ENCODE peak calls at places on chromosomes 4 and X, in nine cellular contexts. Y is lung, E is AG04450, Q is brain microvascular endothelial cell, M is fibroblast of the aortic adventitia, A is spleen, H is HCT116, J is endodermal cell, W is SJSA1. R is an unnamed sample.

GRCh38 chr4:151192556-151193235 is 84.3 kb upstream of the PRSS48 start:
- DNase-seq in Y (no peak), E (no peak), Q (no peak), M (peak), A (no peak), H (no peak), J (no peak), W (no peak), R (peak)

GRCh38 chr4:109434007-109434792 is 585 bp downstream of the SEC24B start:
- DNase-seq in Y (peak), E (no peak), Q (no peak), M (peak), A (no peak), H (no peak), J (peak), W (peak), R (peak)

GRCh38 chr4:153788064-153788418 is 842 bp downstream of the SFRP2 start:
- DNase-seq in Y (no peak), E (no peak), Q (no peak), M (no peak), A (no peak), H (no peak), J (peak), W (no peak), R (no peak)

GRCh38 chrX:56343231-56343630 is 111.1 kb downstream of the KLF8 start:
- DNase-seq in Y (no peak), E (no peak), Q (no peak), M (no peak), A (peak), H (no peak), J (no peak), W (no peak), R (no peak)

GRCh38 chrX:25858273-25858880 is 279.8 kb upstream of the MAGEB18 start:
- DNase-seq in Y (no peak), E (no peak), Q (no peak), M (peak), A (no peak), H (no peak), J (no peak), W (no peak), R (no peak)

GRCh38 chr4:184573701-184574100 is 75.5 kb downstream of the CASP3 start:
- DNase-seq in Y (no peak), E (no peak), Q (peak), M (no peak), A (no peak), H (no peak), J (no peak), W (no peak), R (no peak)

GRCh38 chr4:2259541-2260267 is 2.2 kb downstream of the MXD4 start:
- DNase-seq in Y (no peak), E (no peak), Q (no peak), M (no peak), A (peak), H (no peak), J (peak), W (no peak), R (no peak)

GRCh38 chrX:31459361-31459760 is 387.5 kb upstream of the FTHL17 start:
- DNase-seq in Y (no peak), E (no peak), Q (no peak), M (peak), A (no peak), H (no peak), J (no peak), W (no peak), R (peak)

GRCh38 chrX:78111140-78111931 is 7.3 kb downstream of the PGK1 start:
- DNase-seq in Y (no peak), E (no peak), Q (no peak), M (no peak), A (no peak), H (no peak), J (no peak), W (no peak), R (no peak)

GRCh38 chrX:131136776-131137175 is 78.6 kb downstream of the ARHGAP36 start:
- DNase-seq in Y (no peak), E (no peak), Q (no peak), M (no peak), A (no peak), H (no peak), J (no peak), W (no peak), R (no peak)

GRCh38 chr4:163748474-163748873 is 254.0 kb downstream of the TMA16 start:
- DNase-seq in Y (no peak), E (no peak), Q (peak), M (no peak), A (no peak), H (no peak), J (no peak), W (no peak), R (no peak)

DNA sequence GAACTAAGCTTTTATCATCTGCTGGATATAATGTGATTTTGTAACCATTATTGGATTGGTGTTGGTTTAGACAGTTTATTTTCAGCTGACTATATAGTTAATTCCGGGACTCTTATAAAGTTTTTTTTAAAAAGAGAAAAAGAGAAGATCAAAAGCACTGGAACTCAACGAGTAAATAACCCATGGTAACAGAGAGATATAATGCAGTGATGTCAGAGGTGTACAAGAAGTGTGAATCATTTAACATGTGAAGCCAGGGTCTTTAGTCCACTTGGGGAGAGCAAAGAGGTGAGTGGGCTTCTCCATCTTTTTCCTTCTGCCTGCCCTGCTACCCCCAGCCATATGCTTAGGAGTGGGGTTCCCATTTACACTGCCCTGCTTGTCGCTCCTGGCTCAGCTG is 3.2 kb downstream of the TMEM165 start:
- DNase-seq in Y (no peak), E (no peak), Q (no peak), M (peak), A (no peak), H (no peak), J (no peak), W (no peak), R (peak)
- H3K4me3 ChIP-seq in Y (peak), E (peak), Q (peak), M (peak), A (peak), H (no peak), J (peak), W (no peak), R (peak)

DNA sequence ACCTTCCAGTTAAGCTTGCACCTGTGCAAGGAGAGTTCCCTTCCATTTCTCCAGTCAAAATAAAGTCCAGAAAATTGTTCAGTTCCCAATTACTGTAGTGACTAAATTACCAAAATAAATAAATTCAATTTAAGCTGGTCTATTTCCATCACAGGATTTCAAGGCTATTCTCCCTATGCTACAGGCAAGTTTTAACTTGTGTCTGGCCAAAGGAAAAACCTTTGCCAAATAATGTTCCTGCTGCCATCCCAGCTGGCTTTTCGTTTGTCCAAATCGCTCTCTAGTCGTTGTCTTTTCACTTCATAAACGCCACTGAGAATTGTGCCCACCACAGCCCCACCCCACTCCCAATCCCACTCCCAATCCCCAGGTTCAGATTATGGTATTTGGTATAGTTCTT is 2.4 kb downstream of the KCTD8 start:
- DNase-seq in Y (no peak), E (no peak), Q (no peak), M (no peak), A (no peak), H (no peak), J (no peak), W (no peak), R (no peak)
- H3K4me3 ChIP-seq in Y (no peak), E (no peak), Q (no peak), M (peak), A (no peak), H (no peak), J (peak), W (no peak), R (no peak)

GRCh38 chrX:153726286-153727107 is 1.8 kb downstream of the ABCD1 start:
- DNase-seq in Y (peak), E (no peak), Q (no peak), M (peak), A (peak), H (no peak), J (peak), W (peak), R (peak)
- H3K4me3 ChIP-seq in Y (peak), E (peak), Q (peak), M (peak), A (peak), H (peak), J (no peak), W (peak), R (peak)

GRCh38 chrX:117610806-117611205 is 505.8 kb downstream of the KLHL13 start:
- DNase-seq in Y (no peak), E (no peak), Q (no peak), M (no peak), A (no peak), H (no peak), J (no peak), W (no peak), R (no peak)
- H3K4me3 ChIP-seq in Y (no peak), E (no peak), Q (no peak), M (no peak), A (no peak), H (no peak), J (no peak), W (no peak), R (no peak)

GRCh38 chr4:54100607-54101189 is 735 bp downstream of the GSX2 start:
- DNase-seq in Y (no peak), E (no peak), Q (no peak), M (no peak), A (peak), H (no peak), J (peak), W (no peak), R (peak)

GRCh38 chr4:54101190-54102041 is 1.5 kb downstream of the GSX2 start:
- DNase-seq in Y (no peak), E (no peak), Q (no peak), M (no peak), A (no peak), H (no peak), J (peak), W (no peak), R (no peak)

GRCh38 chr4:54099959-54100606 is at the start of gene GSX2:
- DNase-seq in Y (no peak), E (no peak), Q (no peak), M (peak), A (peak), H (no peak), J (no peak), W (peak), R (peak)

GRCh38 chr4:54098375-54098774 is 1.6 kb upstream of the GSX2 start:
- DNase-seq in Y (no peak), E (no peak), Q (no peak), M (no peak), A (no peak), H (no peak), J (no peak), W (no peak), R (no peak)

DNA sequence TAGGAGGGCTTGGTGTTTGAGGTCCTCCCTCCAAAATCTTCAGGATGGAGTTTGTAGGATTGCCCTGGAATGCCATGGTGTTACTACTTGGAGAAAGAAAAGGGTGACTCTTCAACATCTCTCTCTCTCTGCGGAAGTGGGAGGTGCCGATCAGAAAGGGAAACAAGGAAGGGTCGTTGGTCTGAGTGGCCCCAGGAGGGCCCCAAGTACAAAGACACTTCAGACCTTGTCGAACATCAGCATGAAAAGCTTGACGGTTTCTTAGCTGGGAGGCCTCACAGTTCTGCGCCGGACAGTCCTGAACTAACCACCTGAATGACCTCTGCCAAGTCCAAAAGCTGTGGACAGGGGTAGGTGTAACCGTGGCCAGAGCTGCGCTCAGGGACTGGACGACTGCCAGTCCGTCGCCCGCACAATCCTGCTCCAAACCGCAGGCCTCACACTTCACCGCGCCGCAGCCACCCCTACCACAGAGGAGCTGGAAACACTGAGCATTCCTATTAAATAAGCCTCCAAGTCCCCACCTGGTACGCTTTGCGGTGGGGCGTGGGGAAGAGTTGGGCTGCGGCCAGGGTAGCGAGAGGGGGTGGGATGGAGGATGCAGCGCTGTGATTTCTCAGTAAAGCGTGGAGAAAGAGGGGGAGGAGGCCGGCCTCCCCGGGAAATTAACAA is 540 bp upstream of the GSX2 start:
- DNase-seq in Y (no peak), E (no peak), Q (no peak), M (no peak), A (no peak), H (no peak), J (peak), W (no peak), R (peak)
- H3K4me3 ChIP-seq in Y (no peak), E (peak), Q (no peak), M (peak), A (peak), H (no peak), J (peak), W (peak), R (no peak)

DNA sequence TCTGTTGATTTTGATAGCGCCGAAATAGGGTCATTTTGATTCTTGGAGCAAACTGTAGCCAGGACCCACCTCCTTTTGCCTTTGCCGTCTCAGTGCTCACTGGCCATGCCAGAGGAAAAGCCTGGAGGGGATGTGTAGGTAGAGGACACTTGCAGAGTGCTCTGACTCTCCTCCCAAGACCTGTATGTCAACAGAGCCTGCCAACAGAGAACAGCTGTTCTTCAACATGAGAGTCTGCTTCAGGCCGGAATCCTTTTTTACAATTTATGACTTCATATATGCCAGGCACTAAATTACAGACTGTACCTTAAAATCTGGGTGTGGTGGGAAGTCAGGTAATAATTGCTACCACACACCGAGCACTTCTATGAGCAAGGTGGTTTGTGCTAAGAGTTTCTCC is 94.2 kb downstream of the KDR start:
- DNase-seq in Y (no peak), E (no peak), Q (no peak), M (no peak), A (no peak), H (no peak), J (no peak), W (no peak), R (no peak)
- H3K4me3 ChIP-seq in Y (no peak), E (no peak), Q (no peak), M (no peak), A (no peak), H (no peak), J (no peak), W (no peak), R (no peak)

GRCh38 chrX:140501940-140502468 is 2.9 kb downstream of the SOX3 start:
- DNase-seq in Y (no peak), E (no peak), Q (no peak), M (no peak), A (no peak), H (no peak), J (peak), W (no peak), R (no peak)

GRCh38 chrX:140502491-140503229 is 2.2 kb downstream of the SOX3 start:
- DNase-seq in Y (no peak), E (no peak), Q (no peak), M (no peak), A (no peak), H (no peak), J (peak), W (no peak), R (peak)

GRCh38 chrX:140503230-140503585 is 1.7 kb downstream of the SOX3 start:
- DNase-seq in Y (no peak), E (no peak), Q (no peak), M (no peak), A (no peak), H (no peak), J (peak), W (no peak), R (no peak)

GRCh38 chrX:140504371-140505324 is at the start of gene SOX3:
- DNase-seq in Y (no peak), E (no peak), Q (no peak), M (no peak), A (no peak), H (no peak), J (peak), W (no peak), R (no peak)

GRCh38 chrX:140503714-140504351 is 1.0 kb downstream of the SOX3 start:
- DNase-seq in Y (no peak), E (no peak), Q (no peak), M (peak), A (no peak), H (no peak), J (peak), W (peak), R (peak)
- H3K4me3 ChIP-seq in Y (no peak), E (peak), Q (peak), M (no peak), A (peak), H (no peak), J (no peak), W (peak), R (peak)

GRCh38 chr4:94757192-94758140 is at the start of gene BMPR1B:
- DNase-seq in Y (no peak), E (peak), Q (peak), M (peak), A (no peak), H (no peak), J (peak), W (peak), R (peak)
- H3K4me3 ChIP-seq in Y (peak), E (peak), Q (peak), M (peak), A (peak), H (no peak), J (peak), W (peak), R (peak)

R was measured in adipocyte.